ENCODE peak calls at places on chromosomes 4 and X, in six cellular contexts. H is lung; A is ureter; W is NCI-H2081; T is left colon; X is activated naive CD4-positive, alpha-beta T cell treated with Interleukin-2 at 50 U/mL for 16 hours. Q is an unnamed sample.

GRCh38 chrX:133856819-133857218 is 128.6 kb downstream of the GPC3 start:
- DNase-seq in H (no peak), A (no peak), W (no peak), T (no peak), X (no peak), Q (no peak)

GRCh38 chrX:127459784-127460183 is 592.4 kb downstream of the ACTRT1 start:
- DNase-seq in H (no peak), A (no peak), W (no peak), T (no peak), X (no peak), Q (no peak)

GRCh38 chr4:168782439-168782838 is 227.6 kb downstream of the CBR4 start:
- DNase-seq in H (no peak), A (no peak), W (no peak), T (no peak), X (no peak), Q (no peak)

GRCh38 chrX:18721683-18722499 is 14.4 kb downstream of the PPEF1 start:
- DNase-seq in H (no peak), A (no peak), W (no peak), T (no peak), X (no peak), Q (no peak)

GRCh38 chr4:37665347-37666009 is 20.7 kb downstream of the RELL1 start:
- DNase-seq in H (no peak), A (no peak), W (no peak), T (peak), X (no peak), Q (no peak)

GRCh38 chr4:139934336-139934735 is 219.6 kb downstream of the MAML3 start:
- DNase-seq in H (no peak), A (no peak), W (peak), T (no peak), X (no peak), Q (peak)

GRCh38 chr4:180823116-180823515 is 1420.1 kb upstream of the TENM3 start:
- DNase-seq in H (no peak), A (no peak), W (no peak), T (no peak), X (no peak), Q (no peak)

GRCh38 chr4:178553201-178553600 is 1111.0 kb upstream of the AGA start:
- DNase-seq in H (no peak), A (no peak), W (no peak), T (no peak), X (no peak), Q (no peak)

GRCh38 chr4:109703664-109704351 is 563 bp upstream of the CASP6 start:
- DNase-seq in H (no peak), A (no peak), W (no peak), T (no peak), X (no peak), Q (no peak)

GRCh38 chr4:189202182-189202868 is 738.3 kb upstream of the FRG1 start:
- DNase-seq in H (peak), A (peak), W (peak), T (no peak), X (no peak), Q (no peak)

GRCh38 chr4:38663021-38663800 is 788 bp upstream of the KLF3 start:
- DNase-seq in H (no peak), A (peak), W (no peak), T (peak), X (peak), Q (peak)

GRCh38 chrX:52359614-52360232 is 9.1 kb upstream of the XAGE2 start:
- DNase-seq in H (no peak), A (no peak), W (no peak), T (no peak), X (no peak), Q (no peak)